ENCODE peak calls at places on chromosomes 1 and 21, in seven cellular contexts. K is transverse colon, V is suprapubic skin, J is endothelial cell of umbilical vein, X is prostate gland, Q is body of pancreas, Y is HCT116. A is an unnamed sample.

GRCh38 chr21:42309753-42310213 is 5.4 kb downstream of the TFF3 start:
- DNase-seq in Y (peak; percentile 6), X (peak; percentile 35), J (peak; percentile 30), Q (peak; percentile 67), V (peak; percentile 80), K (peak; percentile 80), A (peak; percentile 70)

GRCh38 chr1:3315991-3316943 is 138.2 kb upstream of the ARHGEF16 start:
- DNase-seq in K (no peak), J (no peak), X (no peak), Y (no peak), Q (no peak), V (no peak), A (no peak)

GRCh38 chr1:22854688-22855565 is 117.7 kb downstream of the LACTBL1 start:
- DNase-seq in Y (no peak), K (no peak), J (no peak), Q (no peak), X (no peak), V (no peak), A (no peak)

GRCh38 chr21:21973806-21974205 is 975.6 kb downstream of the NCAM2 start:
- DNase-seq in K (no peak), X (no peak), Q (no peak), V (no peak), J (no peak), Y (no peak), A (no peak)

GRCh38 chr1:246161626-246162025 is 345.5 kb downstream of the SMYD3 start:
- DNase-seq in X (no peak), Q (no peak), K (no peak), J (peak; percentile 37), Y (no peak), V (no peak), A (no peak)

GRCh38 chr1:179818260-179818659 is 59.3 kb downstream of the TOR1AIP2 start:
- DNase-seq in V (peak; percentile 37), Q (no peak), X (no peak), J (no peak), K (no peak), Y (no peak), A (no peak)

GRCh38 chr1:50424940-50425375 is 1.7 kb upstream of the DMRTA2 start:
- DNase-seq in J (no peak), Q (no peak), K (no peak), X (no peak), Y (no peak), V (no peak), A (no peak)

GRCh38 chr1:244920911-244921310 is 56.6 kb upstream of the HNRNPU start:
- DNase-seq in V (no peak), X (no peak), K (no peak), Q (no peak), Y (no peak), J (no peak), A (no peak)

GRCh38 chr1:3116150-3116510 is 47.1 kb downstream of the PRDM16 start:
- DNase-seq in K (no peak), X (no peak), J (no peak), V (no peak), Y (no peak), Q (no peak), A (no peak)

GRCh38 chr1:81590171-81590570 is 210.6 kb upstream of the ADGRL2 start:
- DNase-seq in X (no peak), Y (no peak), J (no peak), Q (no peak), V (no peak), K (no peak), A (no peak)

GRCh38 chr1:20486457-20487235 is 636 bp upstream of the CAMK2N1 start:
- DNase-seq in Y (no peak), J (peak; percentile 42), X (peak; percentile 28), K (peak; percentile 91), V (peak; percentile 86), Q (peak; percentile 66), A (peak; percentile 90)

GRCh38 chr1:89200668-89201488 is 2.1 kb upstream of the GBP4 start:
- DNase-seq in Q (no peak), X (no peak), V (no peak), J (peak; percentile 27), Y (no peak), K (no peak), A (no peak)

GRCh38 chr1:169779970-169780369 is 14.7 kb downstream of the METTL18 start:
- DNase-seq in Q (no peak), Y (no peak), V (no peak), J (peak; percentile 94), X (no peak), K (no peak), A (no peak)

GRCh38 chr1:47792786-47793185 is 204.4 kb downstream of the TRABD2B start:
- DNase-seq in Y (no peak), J (no peak), K (no peak), V (no peak), X (no peak), Q (no peak), A (no peak)

GRCh38 chr21:37193676-37194075 is 73.5 kb downstream of the VPS26C start:
- DNase-seq in X (no peak), K (no peak), Q (no peak), V (no peak), Y (no peak), J (no peak), A (no peak)

GRCh38 chr21:37195649-37196048 is 71.5 kb downstream of the VPS26C start:
- DNase-seq in X (no peak), Y (no peak), K (no peak), V (no peak), J (no peak), Q (peak; percentile 46), A (no peak)

GRCh38 chr21:37196847-37197246 is 70.3 kb downstream of the VPS26C start:
- DNase-seq in V (no peak), K (no peak), Q (no peak), J (no peak), Y (no peak), X (no peak), A (no peak)

GRCh38 chr21:37193006-37193405 is 74.1 kb downstream of the VPS26C start:
- DNase-seq in J (no peak), X (no peak), Q (no peak), Y (no peak), V (no peak), K (no peak), A (no peak)

DNA sequence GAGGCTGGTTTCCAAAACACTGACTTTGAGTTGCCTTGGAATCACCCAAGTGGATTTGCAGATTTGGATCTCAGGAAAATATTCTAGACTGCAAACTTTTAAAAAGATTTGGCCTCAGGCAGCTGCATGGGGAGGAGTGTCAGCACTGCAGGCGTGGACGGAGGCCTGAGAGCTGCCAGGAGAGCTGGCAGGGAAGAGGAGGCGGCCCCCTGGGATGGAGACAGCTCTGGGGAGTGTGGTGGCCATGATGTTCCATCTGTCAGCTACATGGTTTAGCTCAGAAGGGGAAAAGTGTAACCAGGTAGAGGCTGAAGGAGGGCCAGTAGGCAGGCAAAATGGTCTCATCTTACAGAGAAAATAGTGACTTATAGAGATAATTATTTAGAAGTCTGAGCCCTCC is 72.1 kb downstream of the VPS26C start:
- DNase-seq in X (no peak), Y (no peak), J (no peak), V (no peak), Q (no peak), K (no peak), A (no peak)
- H3K36me3 ChIP-seq in X (peaks cover 5% of the 10 kb centered on the region), Y (peaks cover 17% of the 10 kb centered on the region), J (peaks cover 13% of the 10 kb centered on the region), V (peaks cover 78% of the 10 kb centered on the region), Q (no peaks in the 10 kb centered on the region), K (no peaks in the 10 kb centered on the region), A (peaks cover 65% of the 10 kb centered on the region)

DNA sequence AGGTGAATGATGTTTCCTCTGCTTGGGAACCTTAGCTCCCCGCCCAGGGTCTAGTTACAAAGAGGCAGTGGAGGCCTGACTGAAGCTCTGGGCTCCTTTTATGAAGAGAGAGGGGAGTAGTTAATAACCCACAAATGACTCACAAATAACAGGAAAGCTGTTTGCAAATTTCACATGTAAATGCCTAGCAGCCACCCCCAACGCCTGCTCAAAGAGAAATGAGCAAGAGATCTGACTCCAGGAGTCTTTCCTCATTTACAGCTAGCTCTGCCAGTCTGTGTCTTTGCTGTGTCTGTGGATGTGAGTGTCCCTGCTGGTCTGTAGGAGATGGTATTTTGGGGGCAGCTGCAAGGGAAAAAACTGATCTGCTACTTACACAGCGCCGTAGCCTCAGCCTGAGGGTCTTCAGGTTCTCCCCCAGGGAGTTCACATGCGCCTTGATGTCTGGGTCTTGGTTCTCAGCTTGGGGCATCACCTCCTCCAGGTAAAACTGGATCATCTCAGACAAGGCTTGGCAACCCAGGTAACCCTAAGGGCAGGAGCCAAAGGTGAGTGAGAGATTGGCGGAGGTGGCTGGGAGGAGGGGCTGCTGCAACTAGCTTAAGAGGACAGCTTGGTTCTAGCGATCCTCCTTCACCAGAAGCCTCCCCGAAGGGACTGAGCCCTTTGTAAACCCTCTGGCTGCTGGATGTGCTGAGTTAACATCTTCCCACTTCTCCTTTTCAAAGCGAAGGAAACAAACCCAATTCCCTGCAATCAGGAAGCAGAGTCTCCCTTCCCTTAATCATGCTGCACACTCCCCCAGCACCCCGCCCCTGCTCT is at the start of gene IL19:
- DNase-seq in K (peak; percentile 18), Y (no peak), X (no peak), Q (no peak), J (no peak), V (no peak), A (no peak)
- TF ChIP-seq POLR2A in K (no peak), Y (no peak), X (no peak), Q (peak; percentile 11), J (no peak), V (peak; percentile 19), A (no peak)

GRCh38 chr1:198848206-198848605 is 209.4 kb downstream of the PTPRC start:
- DNase-seq in Y (no peak), V (no peak), J (no peak), K (no peak), Q (no peak), X (no peak), A (no peak)

GRCh38 chr1:198848649-198849048 is 209.8 kb downstream of the PTPRC start:
- DNase-seq in Q (no peak), V (no peak), X (no peak), J (no peak), K (no peak), Y (no peak), A (no peak)

GRCh38 chr1:198849108-198849507 is 210.3 kb downstream of the PTPRC start:
- DNase-seq in Y (no peak), X (no peak), J (no peak), Q (no peak), K (no peak), V (no peak), A (no peak)

GRCh38 chr1:198845851-198846250 is 207.0 kb downstream of the PTPRC start:
- DNase-seq in K (no peak), J (no peak), Q (no peak), V (no peak), X (no peak), Y (no peak), A (no peak)

DNA sequence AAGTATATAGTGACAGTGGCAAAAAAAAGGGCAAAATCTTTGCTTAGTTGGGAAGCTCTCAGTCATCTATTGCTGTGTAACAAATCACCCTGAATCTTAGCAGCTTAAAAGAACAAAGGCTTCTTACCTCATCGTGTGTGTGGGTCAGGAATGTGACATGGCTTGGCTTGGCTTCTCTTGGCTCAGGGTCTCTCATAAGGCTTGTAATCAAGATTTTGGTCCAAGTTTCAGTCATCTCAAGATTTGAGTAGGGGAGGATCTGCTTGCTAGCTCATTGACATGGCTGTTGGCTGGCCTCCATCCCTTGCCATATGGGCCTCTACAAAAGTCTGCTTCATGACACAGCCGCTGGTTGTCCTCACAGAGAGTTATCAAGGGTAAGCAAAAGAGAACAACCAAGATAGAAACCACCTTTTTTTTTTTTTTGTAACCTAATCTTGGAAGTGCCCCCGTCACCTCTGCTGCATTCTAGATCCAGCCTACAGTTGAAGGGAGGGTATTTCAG is 207.7 kb downstream of the PTPRC start:
- DNase-seq in Y (no peak), K (no peak), Q (no peak), V (no peak), X (no peak), J (no peak), A (no peak)
- H3K36me3 ChIP-seq in Y (no peaks in the 10 kb centered on the region), K (no peaks in the 10 kb centered on the region), Q (no peaks in the 10 kb centered on the region), V (no peaks in the 10 kb centered on the region), X (no peaks in the 10 kb centered on the region), J (peaks cover 16% of the 10 kb centered on the region), A (no peaks in the 10 kb centered on the region)

GRCh38 chr1:94552071-94552586 is 10.6 kb upstream of the F3 start:
- DNase-seq in Q (no peak), X (no peak), J (no peak), Y (no peak), K (no peak), V (no peak), A (peak; percentile 38)
- TF ChIP-seq POLR2A in Q (no peak), X (no peak), J (no peak), Y (no peak), K (no peak), V (no peak), A (no peak)